ENCODE peak calls at places on chromosomes 12 and 14, in nine cellular contexts. G is heart right ventricle, K is A549, J is HFFc6, L is AG09319, Z is dorsolateral prefrontal cortex, T is spleen, R is neural progenitor cell, F is NB4. N is an unnamed sample.
A peak's percentile ranks its signal among the peaks of the same experiment; 100 is the strongest.

GRCh38 chr12:121475279-121475678 is 75.4 kb downstream of the RNF34 start:
- DNase-seq in G (no peak), K (no peak), J (no peak), L (no peak), Z (no peak), T (no peak), R (no peak), F (no peak), N (no peak)

GRCh38 chr12:125519026-125519651 is 453.9 kb downstream of the AACS start:
- DNase-seq in G (no peak), K (no peak), J (no peak), L (no peak), Z (no peak), T (no peak), R (no peak), F (no peak), N (no peak)

GRCh38 chr14:56809262-56810215 is 740 bp downstream of the OTX2 start:
- DNase-seq in G (no peak), K (no peak), J (no peak), L (no peak), Z (no peak), T (no peak), R (peak; percentile 44), F (no peak), N (no peak)

GRCh38 chr14:91911474-91912032 is 35.9 kb downstream of the FBLN5 start:
- DNase-seq in G (no peak), K (peak; percentile 68), J (no peak), L (no peak), Z (no peak), T (no peak), R (peak; percentile 73), F (peak; percentile 63), N (peak; percentile 65)

GRCh38 chr14:35402323-35403084 is 2.0 kb downstream of the NFKBIA start:
- DNase-seq in G (no peak), K (no peak), J (no peak), L (no peak), Z (no peak), T (peak; percentile 85), R (no peak), F (no peak), N (no peak)

GRCh38 chr14:89027097-89027740 is 202.8 kb downstream of the TTC8 start:
- DNase-seq in G (peak; percentile 67), K (peak; percentile 28), J (no peak), L (no peak), Z (no peak), T (peak; percentile 91), R (peak; percentile 84), F (peak; percentile 51), N (peak; percentile 42)

GRCh38 chr14:37197421-37198272 is at the start of gene MIPOL1:
- DNase-seq in G (peak; percentile 88), K (peak; percentile 89), J (peak; percentile 82), L (peak; percentile 76), Z (peak; percentile 84), T (peak; percentile 84), R (peak; percentile 86), F (no peak), N (peak; percentile 90)

GRCh38 chr14:68884031-68885030 is 91.5 kb upstream of the ZFP36L1 start:
- DNase-seq in G (peak; percentile 36), K (peak; percentile 87), J (peak; percentile 91), L (peak; percentile 73), Z (peak; percentile 50), T (no peak), R (no peak), F (no peak), N (peak; percentile 89)

GRCh38 chr12:115023279-115023678 is 339.3 kb upstream of the TBX3 start:
- DNase-seq in G (peak; percentile 37), K (no peak), J (no peak), L (peak; percentile 20), Z (no peak), T (no peak), R (no peak), F (no peak), N (peak; percentile 39)

GRCh38 chr14:69769623-69770022 is 2.7 kb downstream of the SRSF5 start:
- DNase-seq in G (no peak), K (no peak), J (no peak), L (no peak), Z (no peak), T (no peak), R (no peak), F (no peak), N (no peak)

GRCh38 chr12:2750185-2750584 is 44.6 kb upstream of the FKBP4 start:
- DNase-seq in G (no peak), K (no peak), J (no peak), L (no peak), Z (no peak), T (no peak), R (no peak), F (no peak), N (no peak)

GRCh38 chr14:30906752-30907658 is 32.6 kb downstream of the COCH start:
- DNase-seq in G (no peak), K (peak; percentile 47), J (no peak), L (no peak), Z (no peak), T (no peak), R (no peak), F (peak; percentile 51), N (peak; percentile 52)

DNA sequence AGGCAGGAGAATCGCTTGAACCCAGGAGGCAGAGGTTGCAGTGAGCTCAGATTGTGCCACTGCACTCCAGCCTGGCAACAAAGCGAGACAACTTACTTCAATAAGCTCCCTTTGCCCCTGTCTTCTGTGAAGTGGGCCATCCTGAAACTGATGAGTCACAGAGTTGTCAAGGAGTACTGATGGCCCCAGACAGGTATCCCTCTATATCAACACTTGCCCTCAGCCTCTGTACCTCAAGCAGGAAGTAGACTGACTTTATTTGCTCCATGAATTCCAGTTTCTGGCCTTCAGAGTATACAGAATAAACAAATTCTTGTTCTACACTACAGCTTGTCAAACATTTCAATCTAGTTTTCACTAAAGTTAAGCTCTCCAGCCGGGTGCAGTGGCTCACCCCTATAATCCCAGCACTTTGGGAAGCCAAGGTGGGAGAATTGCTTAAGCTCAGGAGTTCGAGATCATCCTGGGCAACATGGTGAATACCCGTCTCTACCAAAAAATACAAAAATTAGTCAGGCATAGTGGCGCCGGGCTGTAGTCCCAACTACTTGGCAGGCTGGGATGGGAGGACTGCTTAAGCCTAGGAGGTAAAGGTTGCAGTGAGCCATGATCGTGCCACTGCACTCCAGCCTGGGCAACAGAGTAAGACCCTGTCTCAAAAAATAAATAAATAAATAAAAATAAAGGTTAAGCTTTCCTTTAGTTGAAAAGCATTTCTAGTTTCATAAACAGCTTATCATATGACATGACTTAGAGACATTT is 16.4 kb upstream of the LRP10 start:
- DNase-seq in G (no peak), K (peak; percentile 27), J (no peak), L (no peak), Z (no peak), T (no peak), R (no peak), F (no peak), N (no peak)
- TF ChIP-seq CTCF in G (no peak), K (no peak), J (no peak), L (no peak), Z (no peak), T (no peak), R (no peak), F (no peak), N (no peak)

DNA sequence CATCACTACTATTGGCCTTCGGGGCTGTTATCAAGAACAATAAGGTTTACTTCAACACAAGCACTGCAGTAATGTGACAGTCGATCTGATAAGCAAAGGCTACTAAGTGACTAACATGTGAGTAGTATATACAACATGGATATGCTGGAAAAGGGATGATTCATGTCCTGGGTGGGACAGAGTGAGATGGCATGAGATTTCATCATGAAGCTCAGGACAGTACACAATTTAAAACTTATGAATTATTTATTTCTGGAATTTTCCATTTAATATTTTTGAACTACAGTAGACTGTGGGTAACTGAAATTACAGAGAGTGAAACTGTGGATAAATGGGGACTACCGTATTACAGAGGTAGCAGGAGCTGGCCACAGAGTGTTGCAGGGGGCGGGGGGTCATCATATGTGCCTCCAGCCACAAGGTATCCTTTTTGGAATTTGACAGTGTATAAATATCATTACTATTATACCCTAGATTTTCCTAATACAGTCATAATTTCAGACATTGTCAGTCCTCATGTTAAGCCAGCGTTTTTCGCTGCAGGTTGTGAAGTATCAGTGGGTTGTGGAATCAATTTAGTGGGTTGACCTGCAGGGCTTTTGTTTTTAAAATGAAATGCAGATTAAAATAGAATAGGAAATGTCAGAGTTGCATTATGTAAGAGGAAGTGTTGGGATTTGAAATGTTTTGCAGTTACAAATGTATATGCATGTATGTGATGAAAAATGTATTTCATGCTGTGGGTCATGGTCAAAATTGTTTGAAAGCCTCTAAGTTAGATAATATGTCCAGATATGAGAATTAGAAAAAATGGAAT is 148.0 kb upstream of the NUDT4 start:
- DNase-seq in G (no peak), K (peak; percentile 61), J (peak; percentile 96), L (peak; percentile 86), Z (no peak), T (no peak), R (no peak), F (peak; percentile 44), N (peak; percentile 82)
- TF ChIP-seq CTCF in G (no peak), K (no peak), J (no peak), L (no peak), Z (no peak), T (no peak), R (no peak), F (no peak), N (no peak)

DNA sequence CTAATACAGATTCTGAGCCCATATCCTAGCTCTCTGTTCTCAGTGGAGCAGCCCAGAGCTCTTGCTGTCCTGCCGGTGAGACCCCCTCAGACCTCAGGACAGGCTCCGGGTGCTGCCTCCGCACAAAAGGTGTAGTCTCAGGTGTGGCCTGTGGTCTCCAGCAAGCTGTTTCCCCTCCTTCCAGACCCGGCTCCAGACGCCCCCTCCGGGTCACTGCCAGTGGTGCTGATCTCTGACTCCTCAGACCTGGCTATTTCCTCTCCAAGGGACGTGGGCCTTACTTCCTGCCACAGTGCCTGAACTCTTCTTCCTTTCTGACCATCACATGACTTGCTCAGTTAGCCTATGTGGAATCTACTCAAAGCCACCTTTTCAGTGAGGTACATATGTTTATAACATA is 337.5 kb downstream of the GLT1D1 start:
- DNase-seq in G (no peak), K (no peak), J (no peak), L (no peak), Z (no peak), T (no peak), R (peak; percentile 48), F (no peak), N (no peak)
- TF ChIP-seq CTCF in G (no peak), K (no peak), J (no peak), L (no peak), Z (no peak), T (no peak), R (peak; percentile 45), F (no peak), N (no peak)

DNA sequence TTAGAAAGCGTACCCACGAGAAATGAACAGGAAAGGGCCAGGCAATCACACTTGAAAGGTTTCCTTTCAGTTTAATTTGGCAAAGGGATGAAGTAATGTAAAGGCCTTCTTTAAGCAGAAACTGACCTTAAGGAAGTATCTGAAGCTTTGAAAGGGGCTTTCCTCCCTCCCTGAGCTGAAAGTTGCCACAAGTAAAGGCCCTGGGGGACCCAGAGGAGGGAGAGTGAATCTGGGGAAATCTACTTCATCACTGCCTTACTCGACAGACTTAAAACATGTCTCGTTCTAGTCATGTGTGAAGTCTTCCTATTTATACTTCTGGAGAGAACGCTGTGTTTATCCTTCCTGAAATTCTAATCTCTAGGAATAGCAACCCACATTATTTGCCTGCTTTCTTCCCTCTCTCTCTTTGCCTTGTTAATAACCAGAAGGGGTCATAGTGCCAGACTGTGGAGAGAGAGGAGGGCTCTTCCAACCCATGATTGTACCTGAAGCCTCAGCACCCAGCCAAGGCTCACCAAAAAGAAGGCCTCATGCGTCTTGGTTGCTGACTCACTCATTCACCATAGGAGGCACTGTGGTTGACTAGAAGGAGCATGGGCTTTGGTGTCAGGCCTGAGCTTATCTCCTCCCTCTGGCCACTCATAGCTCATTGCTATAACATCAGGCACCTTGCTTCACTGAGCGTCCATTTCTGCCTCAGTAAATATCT is 10.2 kb upstream of the GPX2 start:
- DNase-seq in G (no peak), K (peak; percentile 46), J (no peak), L (no peak), Z (no peak), T (no peak), R (peak; percentile 26), F (peak; percentile 51), N (no peak)
- TF ChIP-seq CTCF in G (no peak), K (no peak), J (no peak), L (no peak), Z (no peak), T (no peak), R (peak; percentile 22), F (peak; percentile 23), N (no peak)

N was measured in cardiac fibroblast.